ENCODE peak calls at places on chromosomes 12 and 14, in eight cellular contexts. One of them, this sample, is unnamed.
A peak's percentile ranks its signal among the peaks of the same experiment; 100 is the strongest.

GRCh38 chr14:32343926-32344430 is 14.9 kb downstream of the AKAP6 start:
- DNase-seq in CD4-positive, alpha-beta T cell: no peak
- DNase-seq in OCI-LY7: no peak
- DNase-seq in iPS-NIHi11: no peak
- DNase-seq in SW480: no peak
- DNase-seq in activated CD4-positive, CD25-positive, alpha-beta regulatory T cell treated with anti-CD3 and anti-CD28 coated beads, Interleukin-2, amount 50 U/mL, for 72 hours: no peak
- DNase-seq in NCI-H1436 treated with DMSO at 0.1 percent for 48 hours: no peak
- DNase-seq in stimulated activated CD4-positive, alpha-beta T cell treated with anti-CD3 and anti-CD28 coated beads, Interleukin-1b, Interleukin-23, amount 100 ng/mL, for 4 hours: no peak
- DNase-seq in this sample: no peak

GRCh38 chr14:95054346-95055280 is 102.7 kb downstream of the DICER1 start:
- DNase-seq in CD4-positive, alpha-beta T cell: no peak
- DNase-seq in stimulated activated CD4-positive, alpha-beta T cell treated with anti-CD3 and anti-CD28 coated beads, Interleukin-1b, Interleukin-23, amount 100 ng/mL, for 4 hours: no peak
- DNase-seq in NCI-H1436 treated with DMSO at 0.1 percent for 48 hours: no peak
- DNase-seq in iPS-NIHi11: no peak
- DNase-seq in SW480: no peak
- DNase-seq in activated CD4-positive, CD25-positive, alpha-beta regulatory T cell treated with anti-CD3 and anti-CD28 coated beads, Interleukin-2, amount 50 U/mL, for 72 hours: no peak
- DNase-seq in OCI-LY7: no peak
- DNase-seq in this sample: no peak

GRCh38 chr12:57840701-57841100 is 5.8 kb downstream of the CTDSP2 start:
- DNase-seq in CD4-positive, alpha-beta T cell: no peak
- DNase-seq in activated CD4-positive, CD25-positive, alpha-beta regulatory T cell treated with anti-CD3 and anti-CD28 coated beads, Interleukin-2, amount 50 U/mL, for 72 hours: no peak
- DNase-seq in SW480: no peak
- DNase-seq in OCI-LY7: no peak
- DNase-seq in iPS-NIHi11: no peak
- DNase-seq in stimulated activated CD4-positive, alpha-beta T cell treated with anti-CD3 and anti-CD28 coated beads, Interleukin-1b, Interleukin-23, amount 100 ng/mL, for 4 hours: no peak
- DNase-seq in NCI-H1436 treated with DMSO at 0.1 percent for 48 hours: no peak
- DNase-seq in this sample: no peak

GRCh38 chr12:129005416-129005815 is 152.1 kb downstream of the GLT1D1 start:
- DNase-seq in CD4-positive, alpha-beta T cell: no peak
- DNase-seq in NCI-H1436 treated with DMSO at 0.1 percent for 48 hours: no peak
- DNase-seq in stimulated activated CD4-positive, alpha-beta T cell treated with anti-CD3 and anti-CD28 coated beads, Interleukin-1b, Interleukin-23, amount 100 ng/mL, for 4 hours: no peak
- DNase-seq in OCI-LY7: no peak
- DNase-seq in SW480: no peak
- DNase-seq in activated CD4-positive, CD25-positive, alpha-beta regulatory T cell treated with anti-CD3 and anti-CD28 coated beads, Interleukin-2, amount 50 U/mL, for 72 hours: no peak
- DNase-seq in iPS-NIHi11: no peak
- DNase-seq in this sample: no peak

GRCh38 chr14:47536341-47536740 is 139.1 kb downstream of the MDGA2 start:
- DNase-seq in NCI-H1436 treated with DMSO at 0.1 percent for 48 hours: no peak
- DNase-seq in SW480: no peak
- DNase-seq in activated CD4-positive, CD25-positive, alpha-beta regulatory T cell treated with anti-CD3 and anti-CD28 coated beads, Interleukin-2, amount 50 U/mL, for 72 hours: no peak
- DNase-seq in iPS-NIHi11: no peak
- DNase-seq in stimulated activated CD4-positive, alpha-beta T cell treated with anti-CD3 and anti-CD28 coated beads, Interleukin-1b, Interleukin-23, amount 100 ng/mL, for 4 hours: no peak
- DNase-seq in OCI-LY7: no peak
- DNase-seq in CD4-positive, alpha-beta T cell: no peak
- DNase-seq in this sample: no peak

GRCh38 chr12:106193404-106194215 is 54.2 kb downstream of the CKAP4 start:
- DNase-seq in OCI-LY7: no peak
- DNase-seq in SW480: no peak
- DNase-seq in activated CD4-positive, CD25-positive, alpha-beta regulatory T cell treated with anti-CD3 and anti-CD28 coated beads, Interleukin-2, amount 50 U/mL, for 72 hours: no peak
- DNase-seq in CD4-positive, alpha-beta T cell: no peak
- DNase-seq in NCI-H1436 treated with DMSO at 0.1 percent for 48 hours: no peak
- DNase-seq in iPS-NIHi11: no peak
- DNase-seq in stimulated activated CD4-positive, alpha-beta T cell treated with anti-CD3 and anti-CD28 coated beads, Interleukin-1b, Interleukin-23, amount 100 ng/mL, for 4 hours: no peak
- DNase-seq in this sample: no peak

GRCh38 chr14:81311128-81311527 is 89.0 kb downstream of the STON2 start:
- DNase-seq in activated CD4-positive, CD25-positive, alpha-beta regulatory T cell treated with anti-CD3 and anti-CD28 coated beads, Interleukin-2, amount 50 U/mL, for 72 hours: no peak
- DNase-seq in CD4-positive, alpha-beta T cell: no peak
- DNase-seq in OCI-LY7: no peak
- DNase-seq in NCI-H1436 treated with DMSO at 0.1 percent for 48 hours: no peak
- DNase-seq in SW480: no peak
- DNase-seq in stimulated activated CD4-positive, alpha-beta T cell treated with anti-CD3 and anti-CD28 coated beads, Interleukin-1b, Interleukin-23, amount 100 ng/mL, for 4 hours: no peak
- DNase-seq in iPS-NIHi11: no peak
- DNase-seq in this sample: no peak

GRCh38 chr14:43480961-43481360 is 1026.1 kb downstream of the FSCB start:
- DNase-seq in activated CD4-positive, CD25-positive, alpha-beta regulatory T cell treated with anti-CD3 and anti-CD28 coated beads, Interleukin-2, amount 50 U/mL, for 72 hours: no peak
- DNase-seq in OCI-LY7: no peak
- DNase-seq in stimulated activated CD4-positive, alpha-beta T cell treated with anti-CD3 and anti-CD28 coated beads, Interleukin-1b, Interleukin-23, amount 100 ng/mL, for 4 hours: no peak
- DNase-seq in CD4-positive, alpha-beta T cell: no peak
- DNase-seq in SW480: no peak
- DNase-seq in iPS-NIHi11: no peak
- DNase-seq in NCI-H1436 treated with DMSO at 0.1 percent for 48 hours: no peak
- DNase-seq in this sample: no peak

GRCh38 chr14:98633380-98633779 is 638.6 kb downstream of the BCL11B start:
- DNase-seq in OCI-LY7: no peak
- DNase-seq in SW480: peak; percentile 89
- DNase-seq in iPS-NIHi11: no peak
- DNase-seq in activated CD4-positive, CD25-positive, alpha-beta regulatory T cell treated with anti-CD3 and anti-CD28 coated beads, Interleukin-2, amount 50 U/mL, for 72 hours: no peak
- DNase-seq in stimulated activated CD4-positive, alpha-beta T cell treated with anti-CD3 and anti-CD28 coated beads, Interleukin-1b, Interleukin-23, amount 100 ng/mL, for 4 hours: no peak
- DNase-seq in CD4-positive, alpha-beta T cell: no peak
- DNase-seq in NCI-H1436 treated with DMSO at 0.1 percent for 48 hours: peak; percentile 63
- DNase-seq in this sample: no peak